ENCODE peak calls at places on chromosomes 11 and 22, in five cellular contexts. One of them, this sample, is unnamed.

GRCh38 chr22:19957445-19957844 is 15.8 kb upstream of the TXNRD2 start:
- DNase-seq in GM13976: peak; percentile 13
- DNase-seq in CD4-positive, CD25-positive, alpha-beta regulatory T cell: no peak
- DNase-seq in WTC11: no peak
- DNase-seq in mucosa of gallbladder: no peak
- DNase-seq in this sample: no peak

GRCh38 chr11:107827041-107827440 is 31.5 kb downstream of the SLC35F2 start:
- DNase-seq in GM13976: no peak
- DNase-seq in CD4-positive, CD25-positive, alpha-beta regulatory T cell: no peak
- DNase-seq in WTC11: no peak
- DNase-seq in mucosa of gallbladder: no peak
- DNase-seq in this sample: no peak

GRCh38 chr11:1382429-1382828 is 7.3 kb upstream of the BRSK2 start:
- DNase-seq in WTC11: no peak
- DNase-seq in CD4-positive, CD25-positive, alpha-beta regulatory T cell: no peak
- DNase-seq in GM13976: no peak
- DNase-seq in mucosa of gallbladder: no peak
- DNase-seq in this sample: no peak

GRCh38 chr11:35746356-35747153 is 84.0 kb downstream of the TRIM44 start:
- DNase-seq in CD4-positive, CD25-positive, alpha-beta regulatory T cell: no peak
- DNase-seq in WTC11: no peak
- DNase-seq in GM13976: peak; percentile 13
- DNase-seq in mucosa of gallbladder: no peak
- DNase-seq in this sample: peak; percentile 43

GRCh38 chr11:131888230-131888826 is 517.9 kb downstream of the NTM start:
- DNase-seq in GM13976: no peak
- DNase-seq in WTC11: no peak
- DNase-seq in CD4-positive, CD25-positive, alpha-beta regulatory T cell: no peak
- DNase-seq in mucosa of gallbladder: no peak
- DNase-seq in this sample: peak; percentile 92

GRCh38 chr22:49433044-49433443 is 394.6 kb downstream of the BRD1 start:
- DNase-seq in CD4-positive, CD25-positive, alpha-beta regulatory T cell: no peak
- DNase-seq in WTC11: no peak
- DNase-seq in mucosa of gallbladder: no peak
- DNase-seq in GM13976: no peak
- DNase-seq in this sample: no peak

GRCh38 chr11:11000546-11001283 is 142.9 kb upstream of the ZBED5 start:
- DNase-seq in WTC11: no peak
- DNase-seq in GM13976: no peak
- DNase-seq in mucosa of gallbladder: no peak
- DNase-seq in CD4-positive, CD25-positive, alpha-beta regulatory T cell: no peak
- DNase-seq in this sample: no peak

GRCh38 chr11:18366286-18366685 is 28.1 kb upstream of the LDHA start:
- DNase-seq in GM13976: no peak
- DNase-seq in WTC11: no peak
- DNase-seq in CD4-positive, CD25-positive, alpha-beta regulatory T cell: no peak
- DNase-seq in mucosa of gallbladder: no peak
- DNase-seq in this sample: no peak

GRCh38 chr22:24271406-24271760 is 752 bp downstream of the SPECC1L start:
- DNase-seq in CD4-positive, CD25-positive, alpha-beta regulatory T cell: no peak
- DNase-seq in GM13976: no peak
- DNase-seq in mucosa of gallbladder: no peak
- DNase-seq in WTC11: no peak
- DNase-seq in this sample: no peak

GRCh38 chr11:83480811-83481210 is 194.6 kb upstream of the CCDC90B start:
- DNase-seq in WTC11: no peak
- DNase-seq in GM13976: no peak
- DNase-seq in mucosa of gallbladder: no peak
- DNase-seq in CD4-positive, CD25-positive, alpha-beta regulatory T cell: no peak
- DNase-seq in this sample: no peak

GRCh38 chr11:68508425-68508824 is 47.9 kb downstream of the PPP6R3 start:
- DNase-seq in WTC11: no peak
- DNase-seq in CD4-positive, CD25-positive, alpha-beta regulatory T cell: no peak
- DNase-seq in mucosa of gallbladder: no peak
- DNase-seq in GM13976: no peak
- DNase-seq in this sample: peak; percentile 24

GRCh38 chr11:128482512-128483191 is 104.7 kb downstream of the ETS1 start:
- DNase-seq in mucosa of gallbladder: no peak
- DNase-seq in CD4-positive, CD25-positive, alpha-beta regulatory T cell: peak; percentile 54
- DNase-seq in WTC11: no peak
- DNase-seq in GM13976: no peak
- DNase-seq in this sample: peak; percentile 69

GRCh38 chr22:31872209-31872608 is 72.1 kb upstream of the YWHAH start:
- DNase-seq in mucosa of gallbladder: no peak
- DNase-seq in GM13976: no peak
- DNase-seq in CD4-positive, CD25-positive, alpha-beta regulatory T cell: no peak
- DNase-seq in WTC11: peak; percentile 43
- DNase-seq in this sample: no peak